ENCODE peak calls at places on chromosomes 1 and 21, in five cellular contexts. B is fibroblast of the aortic adventitia, L is GM12865, Z is dorsolateral prefrontal cortex, A is astrocyte of the cerebellum. H is an unnamed sample.
A peak's percentile ranks its signal among the peaks of the same experiment; 100 is the strongest.

GRCh38 chr1:17527036-17527914 is 12.2 kb upstream of the ARHGEF10L start:
- DNase-seq in L (no peak), Z (no peak), A (no peak), B (peak; percentile 74), H (no peak)

GRCh38 chr1:24309762-24310485 is 9.2 kb upstream of the GRHL3 start:
- DNase-seq in B (no peak), L (no peak), A (no peak), Z (no peak), H (no peak)

GRCh38 chr21:29025328-29025713 is 853 bp downstream of the USP16 start:
- DNase-seq in B (no peak), Z (no peak), A (no peak), L (no peak), H (no peak)

GRCh38 chr21:34345091-34345871 is 18.5 kb upstream of the KCNE2 start:
- DNase-seq in A (no peak), B (no peak), Z (no peak), L (no peak), H (no peak)

GRCh38 chr1:11571906-11572616 is 82.2 kb downstream of the FBXO2 start:
- DNase-seq in Z (no peak), B (no peak), A (no peak), L (peak; percentile 11), H (no peak)

GRCh38 chr1:27727126-27727525 is 1.4 kb downstream of the FAM76A start:
- DNase-seq in B (peak; percentile 58), L (no peak), Z (no peak), A (no peak), H (no peak)

GRCh38 chr1:10917513-10918454 is 94.7 kb upstream of the TARDBP start:
- DNase-seq in B (no peak), A (no peak), Z (no peak), L (no peak), H (no peak)

GRCh38 chr1:8348777-8349472 is 31.0 kb downstream of the SLC45A1 start:
- DNase-seq in A (peak; percentile 24), B (peak; percentile 57), L (peak; percentile 72), Z (peak; percentile 75), H (no peak)

GRCh38 chr1:203127672-203128611 is at the start of gene ADORA1:
- DNase-seq in L (no peak), A (peak; percentile 16), Z (peak; percentile 86), B (peak; percentile 47), H (no peak)

GRCh38 chr1:86155807-86156561 is 588 bp downstream of the COL24A1 start:
- DNase-seq in Z (no peak), B (peak; percentile 43), A (no peak), L (peak; percentile 19), H (no peak)

GRCh38 chr1:161021168-161021958 is 411 bp upstream of the F11R start:
- DNase-seq in A (no peak), Z (peak; percentile 68), L (peak; percentile 91), B (no peak), H (no peak)

GRCh38 chr1:217437375-217437774 is 193.5 kb downstream of the GPATCH2 start:
- DNase-seq in L (no peak), B (no peak), A (no peak), Z (no peak), H (no peak)

GRCh38 chr1:36913016-36913415 is 121.3 kb downstream of the GRIK3 start:
- DNase-seq in B (no peak), Z (no peak), A (no peak), L (no peak), H (no peak)

GRCh38 chr1:230113605-230114241 is 46.7 kb downstream of the GALNT2 start:
- DNase-seq in A (no peak), B (peak; percentile 81), L (no peak), Z (no peak), H (peak; percentile 84)
- H3K4me3 ChIP-seq in A (no peak overlapping the region), B (no peak overlapping the region), L (no peak overlapping the region), Z (peak overlapping the region; percentile 22), H (peak overlapping the region; percentile 6)

GRCh38 chr1:232682248-232682647 is 52.3 kb upstream of the SIPA1L2 start:
- DNase-seq in A (no peak), L (no peak), Z (no peak), B (no peak), H (no peak)
- TF ChIP-seq CTCF in A (no peak), L (no peak), Z (no peak), B (no peak), H (no peak)

DNA sequence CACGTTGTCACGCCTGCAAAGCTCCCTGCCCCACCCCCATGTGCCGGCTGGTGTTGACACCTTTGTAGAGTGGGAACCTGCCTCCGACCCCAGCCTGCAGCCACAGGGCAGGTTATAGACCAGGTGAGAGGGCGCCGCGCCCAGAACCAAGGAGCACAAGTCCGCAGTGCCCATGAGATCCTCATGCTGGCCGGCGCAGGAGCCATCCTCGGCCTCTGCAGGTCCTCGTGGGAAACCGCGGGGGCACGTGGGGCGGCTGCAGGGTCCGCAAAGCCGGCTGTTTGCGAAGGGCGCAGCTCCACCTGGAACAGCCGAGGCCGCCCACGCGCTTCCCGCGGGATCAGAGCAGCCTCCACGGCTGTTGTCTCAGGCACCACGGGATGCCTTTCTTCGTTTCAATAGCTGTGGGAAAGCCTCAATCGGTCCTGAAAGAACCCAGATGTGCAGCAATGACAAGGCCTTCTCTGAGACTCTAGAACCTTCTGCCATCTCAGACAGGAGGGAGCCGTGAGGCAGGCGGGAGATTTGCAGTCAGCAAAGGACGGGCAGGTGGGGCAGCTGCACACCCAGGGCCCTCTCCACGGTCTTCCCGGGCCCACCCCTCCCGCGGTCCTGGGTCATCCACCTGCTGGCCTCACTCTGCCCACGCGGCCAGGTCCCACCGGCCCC is 29.9 kb downstream of the POFUT2 start:
- DNase-seq in L (no peak), B (no peak), A (no peak), Z (no peak), H (no peak)
- H3K4me3 ChIP-seq in L (no peak overlapping the region), B (no peak overlapping the region), A (no peak overlapping the region), Z (no peak overlapping the region), H (no peak overlapping the region)

GRCh38 chr1:156577512-156577911 is 2.0 kb upstream of the TTC24 start:
- DNase-seq in A (no peak), Z (no peak), L (no peak), B (no peak), H (no peak)
- TF ChIP-seq CTCF in A (no peak), Z (no peak), L (no peak), B (no peak), H (no peak)

GRCh38 chr1:55472115-55472514 is 257.0 kb upstream of the USP24 start:
- DNase-seq in L (no peak), A (no peak), B (no peak), Z (no peak), H (no peak)
- H3K4me3 ChIP-seq in L (no peak overlapping the region), A (no peak overlapping the region), B (no peak overlapping the region), Z (no peak overlapping the region), H (no peak overlapping the region)

DNA sequence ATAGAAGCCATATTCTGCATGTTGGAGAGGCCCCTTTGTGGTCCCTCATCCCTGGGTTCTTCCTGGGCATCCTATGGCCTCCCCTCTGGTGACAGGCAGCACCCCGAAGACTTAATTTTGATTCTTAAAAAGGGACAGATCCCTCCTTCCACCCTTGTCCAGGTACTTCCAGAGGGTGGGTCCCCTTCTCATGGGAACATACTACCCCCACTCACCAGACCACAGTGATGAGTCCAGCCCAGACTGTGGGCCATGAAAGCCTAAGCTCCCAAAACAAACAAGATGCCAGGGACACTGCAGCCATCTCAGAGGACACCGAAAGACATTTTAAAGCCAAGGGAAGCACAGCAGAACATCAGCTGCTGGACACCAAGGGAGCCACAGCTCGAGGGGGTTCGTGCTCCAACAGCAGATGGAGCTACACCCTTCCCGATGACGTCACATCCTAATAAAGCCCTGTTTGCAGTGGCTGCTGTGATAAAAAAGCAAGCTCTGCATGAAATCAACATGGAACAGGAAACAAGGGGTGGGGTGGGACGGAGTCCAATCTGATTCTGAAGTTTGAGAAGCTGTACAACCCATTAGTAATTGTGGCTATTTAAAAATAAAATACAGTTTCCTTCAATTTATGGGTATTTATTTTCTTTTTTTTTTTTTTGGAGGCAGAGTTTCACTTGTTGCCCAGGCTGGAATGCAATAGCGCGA is 32.4 kb downstream of the GNB1 start:
- DNase-seq in A (peak; percentile 53), L (no peak), Z (peak; percentile 61), B (peak; percentile 97), H (peak; percentile 81)
- TF ChIP-seq CTCF in A (peak; percentile 46), L (no peak), Z (peak; percentile 49), B (peak; percentile 65), H (peak; percentile 59)

GRCh38 chr1:165581926-165582325 is 38.1 kb downstream of the LRRC52 start:
- DNase-seq in A (no peak), L (no peak), Z (no peak), B (no peak), H (no peak)
- H3K4me3 ChIP-seq in A (no peak overlapping the region), L (no peak overlapping the region), Z (no peak overlapping the region), B (no peak overlapping the region), H (no peak overlapping the region)

GRCh38 chr21:37909936-37910335 is 6.3 kb downstream of the KCNJ6 start:
- DNase-seq in L (no peak), Z (no peak), B (no peak), A (no peak), H (no peak)
- TF ChIP-seq CTCF in L (no peak), Z (no peak), B (no peak), A (peak; percentile 23), H (no peak)

H was measured in AG09309.